ENCODE peak calls at places on chromosomes 7 and 10, in seven cellular contexts. One of them, this sample, is unnamed.

GRCh38 chr7:36045830-36046341 is 107.2 kb upstream of the EEPD1 start:
- DNase-seq in right cardiac atrium: no peak
- DNase-seq in activated T-cell treated with anti-CD3 and anti-CD28 coated beads for 24 hours: no peak
- DNase-seq in adrenal gland: no peak
- DNase-seq in naive thymus-derived CD8-positive, alpha-beta T cell: no peak
- DNase-seq in Calu3: no peak
- DNase-seq in activated CD4-positive, alpha-beta T cell treated with anti-CD3 and anti-CD28 coated beads, Interleukin-2, amount 50 U/mL, for 48 hours: no peak
- DNase-seq in this sample: no peak

GRCh38 chr10:69048103-69048502 is 39.8 kb upstream of the SRGN start:
- DNase-seq in right cardiac atrium: no peak
- DNase-seq in activated T-cell treated with anti-CD3 and anti-CD28 coated beads for 24 hours: no peak
- DNase-seq in adrenal gland: peak; percentile 67
- DNase-seq in naive thymus-derived CD8-positive, alpha-beta T cell: no peak
- DNase-seq in Calu3: no peak
- DNase-seq in activated CD4-positive, alpha-beta T cell treated with anti-CD3 and anti-CD28 coated beads, Interleukin-2, amount 50 U/mL, for 48 hours: peak; percentile 66
- DNase-seq in this sample: no peak

GRCh38 chr7:102272075-102272916 is 14.4 kb upstream of the SH2B2 start:
- DNase-seq in right cardiac atrium: peak; percentile 83
- DNase-seq in activated T-cell treated with anti-CD3 and anti-CD28 coated beads for 24 hours: peak; percentile 56
- DNase-seq in adrenal gland: peak; percentile 89
- DNase-seq in naive thymus-derived CD8-positive, alpha-beta T cell: peak; percentile 66
- DNase-seq in Calu3: peak; percentile 80
- DNase-seq in activated CD4-positive, alpha-beta T cell treated with anti-CD3 and anti-CD28 coated beads, Interleukin-2, amount 50 U/mL, for 48 hours: peak; percentile 83
- DNase-seq in this sample: peak; percentile 78

GRCh38 chr10:78814430-78814806 is 254.3 kb upstream of the ZMIZ1 start:
- DNase-seq in right cardiac atrium: no peak
- DNase-seq in activated T-cell treated with anti-CD3 and anti-CD28 coated beads for 24 hours: no peak
- DNase-seq in adrenal gland: no peak
- DNase-seq in naive thymus-derived CD8-positive, alpha-beta T cell: no peak
- DNase-seq in Calu3: no peak
- DNase-seq in activated CD4-positive, alpha-beta T cell treated with anti-CD3 and anti-CD28 coated beads, Interleukin-2, amount 50 U/mL, for 48 hours: no peak
- DNase-seq in this sample: no peak

GRCh38 chr10:121974535-121975294 is at the start of gene NSMCE4A:
- DNase-seq in right cardiac atrium: peak; percentile 80
- DNase-seq in activated T-cell treated with anti-CD3 and anti-CD28 coated beads for 24 hours: peak; percentile 74
- DNase-seq in adrenal gland: peak; percentile 82
- DNase-seq in naive thymus-derived CD8-positive, alpha-beta T cell: peak; percentile 62
- DNase-seq in Calu3: peak; percentile 75
- DNase-seq in activated CD4-positive, alpha-beta T cell treated with anti-CD3 and anti-CD28 coated beads, Interleukin-2, amount 50 U/mL, for 48 hours: peak; percentile 76
- DNase-seq in this sample: peak; percentile 80

GRCh38 chr7:131365876-131366275 is 38.2 kb downstream of the MKLN1 start:
- DNase-seq in right cardiac atrium: no peak
- DNase-seq in activated T-cell treated with anti-CD3 and anti-CD28 coated beads for 24 hours: no peak
- DNase-seq in adrenal gland: no peak
- DNase-seq in naive thymus-derived CD8-positive, alpha-beta T cell: no peak
- DNase-seq in Calu3: no peak
- DNase-seq in activated CD4-positive, alpha-beta T cell treated with anti-CD3 and anti-CD28 coated beads, Interleukin-2, amount 50 U/mL, for 48 hours: no peak
- DNase-seq in this sample: no peak

GRCh38 chr7:154892459-154892858 is 110.5 kb downstream of the PAXIP1 start:
- DNase-seq in right cardiac atrium: no peak
- DNase-seq in activated T-cell treated with anti-CD3 and anti-CD28 coated beads for 24 hours: no peak
- DNase-seq in adrenal gland: no peak
- DNase-seq in naive thymus-derived CD8-positive, alpha-beta T cell: no peak
- DNase-seq in Calu3: no peak
- DNase-seq in activated CD4-positive, alpha-beta T cell treated with anti-CD3 and anti-CD28 coated beads, Interleukin-2, amount 50 U/mL, for 48 hours: no peak
- DNase-seq in this sample: no peak

GRCh38 chr10:99775850-99776249 is 6.6 kb upstream of the ABCC2 start:
- DNase-seq in right cardiac atrium: no peak
- DNase-seq in activated T-cell treated with anti-CD3 and anti-CD28 coated beads for 24 hours: no peak
- DNase-seq in adrenal gland: peak; percentile 41
- DNase-seq in naive thymus-derived CD8-positive, alpha-beta T cell: no peak
- DNase-seq in Calu3: no peak
- DNase-seq in activated CD4-positive, alpha-beta T cell treated with anti-CD3 and anti-CD28 coated beads, Interleukin-2, amount 50 U/mL, for 48 hours: no peak
- DNase-seq in this sample: no peak

GRCh38 chr10:3782456-3783312 is 2.3 kb downstream of the KLF6 start:
- DNase-seq in right cardiac atrium: peak; percentile 64
- DNase-seq in activated T-cell treated with anti-CD3 and anti-CD28 coated beads for 24 hours: no peak
- DNase-seq in adrenal gland: peak; percentile 78
- DNase-seq in naive thymus-derived CD8-positive, alpha-beta T cell: no peak
- DNase-seq in Calu3: peak; percentile 71
- DNase-seq in activated CD4-positive, alpha-beta T cell treated with anti-CD3 and anti-CD28 coated beads, Interleukin-2, amount 50 U/mL, for 48 hours: peak; percentile 41
- DNase-seq in this sample: peak; percentile 57

GRCh38 chr10:11782793-11783557 is 40.2 kb upstream of the PROSER2 start:
- DNase-seq in right cardiac atrium: no peak
- DNase-seq in activated T-cell treated with anti-CD3 and anti-CD28 coated beads for 24 hours: no peak
- DNase-seq in adrenal gland: no peak
- DNase-seq in naive thymus-derived CD8-positive, alpha-beta T cell: no peak
- DNase-seq in Calu3: peak; percentile 41
- DNase-seq in activated CD4-positive, alpha-beta T cell treated with anti-CD3 and anti-CD28 coated beads, Interleukin-2, amount 50 U/mL, for 48 hours: no peak
- DNase-seq in this sample: no peak

GRCh38 chr7:94042381-94042780 is 38.2 kb upstream of the BET1 start:
- DNase-seq in right cardiac atrium: no peak
- DNase-seq in activated T-cell treated with anti-CD3 and anti-CD28 coated beads for 24 hours: no peak
- DNase-seq in adrenal gland: no peak
- DNase-seq in naive thymus-derived CD8-positive, alpha-beta T cell: no peak
- DNase-seq in Calu3: no peak
- DNase-seq in activated CD4-positive, alpha-beta T cell treated with anti-CD3 and anti-CD28 coated beads, Interleukin-2, amount 50 U/mL, for 48 hours: no peak
- DNase-seq in this sample: no peak

GRCh38 chr10:16765532-16766365 is 51.5 kb downstream of the RSU1 start:
- DNase-seq in right cardiac atrium: no peak
- DNase-seq in activated T-cell treated with anti-CD3 and anti-CD28 coated beads for 24 hours: no peak
- DNase-seq in adrenal gland: no peak
- DNase-seq in naive thymus-derived CD8-positive, alpha-beta T cell: no peak
- DNase-seq in Calu3: no peak
- DNase-seq in activated CD4-positive, alpha-beta T cell treated with anti-CD3 and anti-CD28 coated beads, Interleukin-2, amount 50 U/mL, for 48 hours: no peak
- DNase-seq in this sample: no peak

GRCh38 chr10:20515654-20516053 is 381.5 kb downstream of the NEBL start:
- DNase-seq in right cardiac atrium: no peak
- DNase-seq in activated T-cell treated with anti-CD3 and anti-CD28 coated beads for 24 hours: no peak
- DNase-seq in adrenal gland: no peak
- DNase-seq in naive thymus-derived CD8-positive, alpha-beta T cell: no peak
- DNase-seq in Calu3: no peak
- DNase-seq in activated CD4-positive, alpha-beta T cell treated with anti-CD3 and anti-CD28 coated beads, Interleukin-2, amount 50 U/mL, for 48 hours: no peak
- DNase-seq in this sample: no peak

GRCh38 chr7:157715938-157716280 is 379.1 kb downstream of the DNAJB6 start:
- DNase-seq in right cardiac atrium: no peak
- DNase-seq in activated T-cell treated with anti-CD3 and anti-CD28 coated beads for 24 hours: no peak
- DNase-seq in adrenal gland: no peak
- DNase-seq in naive thymus-derived CD8-positive, alpha-beta T cell: no peak
- DNase-seq in Calu3: no peak
- DNase-seq in activated CD4-positive, alpha-beta T cell treated with anti-CD3 and anti-CD28 coated beads, Interleukin-2, amount 50 U/mL, for 48 hours: no peak
- DNase-seq in this sample: no peak

GRCh38 chr7:141225916-141226618 is 152.2 kb downstream of the TMEM178B start:
- DNase-seq in right cardiac atrium: no peak
- DNase-seq in activated T-cell treated with anti-CD3 and anti-CD28 coated beads for 24 hours: no peak
- DNase-seq in adrenal gland: no peak
- DNase-seq in naive thymus-derived CD8-positive, alpha-beta T cell: no peak
- DNase-seq in Calu3: no peak
- DNase-seq in activated CD4-positive, alpha-beta T cell treated with anti-CD3 and anti-CD28 coated beads, Interleukin-2, amount 50 U/mL, for 48 hours: no peak
- DNase-seq in this sample: no peak

GRCh38 chr10:70590663-70591416 is 11.7 kb downstream of the PRF1 start:
- DNase-seq in right cardiac atrium: no peak
- DNase-seq in activated T-cell treated with anti-CD3 and anti-CD28 coated beads for 24 hours: no peak
- DNase-seq in adrenal gland: no peak
- DNase-seq in naive thymus-derived CD8-positive, alpha-beta T cell: no peak
- DNase-seq in Calu3: no peak
- DNase-seq in activated CD4-positive, alpha-beta T cell treated with anti-CD3 and anti-CD28 coated beads, Interleukin-2, amount 50 U/mL, for 48 hours: no peak
- DNase-seq in this sample: no peak

This sample was measured in thyroid gland.